ENCODE peak calls at places on chromosomes 2 and 18, in six cellular contexts. Y is tibial nerve, C is IMR-90, A is stomach, B is A549, W is body of pancreas. V is an unnamed sample.

GRCh38 chr2:46349115-46349547 is 51.9 kb downstream of the EPAS1 start:
- DNase-seq in Y (no peak), C (no peak), A (no peak), B (no peak), W (no peak), V (no peak)

GRCh38 chr2:240213226-240213475 is 72.7 kb upstream of the OTOS start:
- DNase-seq in Y (no peak), C (no peak), A (no peak), B (no peak), W (no peak), V (peak)

GRCh38 chr2:43524180-43524965 is 71.5 kb downstream of the THADA start:
- DNase-seq in Y (no peak), C (peak), A (no peak), B (peak), W (no peak), V (no peak)

GRCh38 chr18:5451871-5452270 is 91.9 kb downstream of the EPB41L3 start:
- DNase-seq in Y (no peak), C (no peak), A (no peak), B (no peak), W (no peak), V (no peak)

GRCh38 chr18:23718243-23718720 is 29.0 kb downstream of the LAMA3 start:
- DNase-seq in Y (no peak), C (peak), A (no peak), B (no peak), W (no peak), V (no peak)

GRCh38 chr18:10047237-10047636 is 133.4 kb downstream of the VAPA start:
- DNase-seq in Y (no peak), C (peak), A (no peak), B (no peak), W (no peak), V (peak)

GRCh38 chr2:74312913-74313312 is 30.3 kb downstream of the SLC4A5 start:
- DNase-seq in Y (no peak), C (no peak), A (no peak), B (no peak), W (no peak), V (no peak)

GRCh38 chr2:17309741-17310339 is 208.4 kb downstream of the RAD51AP2 start:
- DNase-seq in Y (no peak), C (peak), A (peak), B (peak), W (peak), V (no peak)

GRCh38 chr2:206863721-206864120 is 75.6 kb upstream of the CPO start:
- DNase-seq in Y (no peak), C (no peak), A (no peak), B (no peak), W (no peak), V (no peak)

GRCh38 chr18:22433960-22434359 is 16.2 kb upstream of the CTAGE1 start:
- DNase-seq in Y (no peak), C (peak), A (no peak), B (no peak), W (no peak), V (no peak)

GRCh38 chr2:72148975-72149555 is 1.4 kb upstream of the CYP26B1 start:
- DNase-seq in Y (peak), C (peak), A (peak), B (no peak), W (peak), V (no peak)

GRCh38 chr2:116809074-116809473 is 1005.4 kb upstream of the DDX18 start:
- DNase-seq in Y (no peak), C (no peak), A (no peak), B (no peak), W (no peak), V (no peak)

GRCh38 chr2:150097891-150098595 is 389.4 kb downstream of the RND3 start:
- DNase-seq in Y (no peak), C (peak), A (no peak), B (no peak), W (no peak), V (no peak)

GRCh38 chr2:38572167-38572566 is 30.6 kb downstream of the HNRNPLL start:
- DNase-seq in Y (no peak), C (peak), A (no peak), B (no peak), W (no peak), V (no peak)

GRCh38 chr2:89763581-89764485 is 1072.4 kb downstream of the RPIA start:
- DNase-seq in Y (peak), C (no peak), A (peak), B (no peak), W (peak), V (peak)

GRCh38 chr18:58315739-58316215 is 271.8 kb downstream of the NEDD4L start:
- DNase-seq in Y (no peak), C (no peak), A (no peak), B (no peak), W (peak), V (no peak)

GRCh38 chr18:58315041-58315440 is 271.0 kb downstream of the NEDD4L start:
- DNase-seq in Y (no peak), C (peak), A (no peak), B (no peak), W (no peak), V (no peak)

GRCh38 chr18:58313491-58314032 is 269.5 kb downstream of the NEDD4L start:
- DNase-seq in Y (no peak), C (no peak), A (peak), B (no peak), W (peak), V (no peak)

GRCh38 chr18:58316400-58316942 is 272.4 kb downstream of the NEDD4L start:
- DNase-seq in Y (no peak), C (no peak), A (no peak), B (no peak), W (no peak), V (no peak)

GRCh38 chr18:58314284-58314683 is 270.3 kb downstream of the NEDD4L start:
- DNase-seq in Y (peak), C (peak), A (peak), B (no peak), W (peak), V (peak)
- TF ChIP-seq POLR2A in Y (no peak), C (no peak), A (no peak), B (no peak), W (peak), V (no peak)

DNA sequence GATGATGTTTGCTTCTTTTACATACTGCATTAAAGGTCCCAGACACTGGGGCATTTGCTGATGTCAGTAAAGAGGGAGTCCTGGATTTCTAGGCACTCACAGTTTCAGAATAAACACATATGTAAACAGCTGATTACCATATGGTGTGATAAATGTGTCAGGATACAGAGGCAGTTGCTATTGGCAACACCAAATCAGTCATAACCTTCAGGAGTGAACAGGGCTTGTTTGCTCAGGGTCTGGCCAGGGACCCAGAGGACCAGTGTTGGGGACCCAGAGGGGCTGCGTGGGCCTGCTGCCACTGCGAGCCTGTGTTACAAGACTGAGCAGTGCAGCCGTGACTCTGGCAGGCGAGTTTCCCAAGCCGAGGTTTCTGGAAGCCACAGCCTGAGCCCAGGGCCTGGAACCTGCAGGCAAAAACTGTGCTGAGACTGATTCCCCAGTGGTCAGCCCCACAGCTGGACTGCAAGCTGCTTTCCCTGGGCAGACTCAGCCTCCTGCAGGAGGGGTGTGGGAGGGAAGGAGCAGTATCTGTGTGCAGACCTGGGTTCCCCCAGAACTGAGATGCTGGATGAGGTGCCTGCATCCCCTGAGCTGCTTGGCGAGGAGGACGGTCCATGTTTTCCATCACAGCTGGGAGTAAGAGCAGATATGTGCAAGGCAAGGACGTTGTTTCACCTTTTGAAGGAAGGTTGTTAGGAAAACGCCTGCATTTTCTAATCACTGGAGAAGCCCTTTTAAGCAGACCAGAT is 23.6 kb downstream of the ASAP2 start:
- DNase-seq in Y (no peak), C (peak), A (no peak), B (no peak), W (no peak), V (peak)
- H3K4me3 ChIP-seq in Y (no peak), C (no peak), A (no peak), B (no peak), W (no peak), V (no peak)

GRCh38 chr2:85753525-85754312 is at the start of gene ATOH8:
- DNase-seq in Y (peak), C (peak), A (peak), B (no peak), W (peak), V (peak)
- TF ChIP-seq POLR2A in Y (peak), C (peak), A (no peak), B (no peak), W (no peak), V (no peak)

DNA sequence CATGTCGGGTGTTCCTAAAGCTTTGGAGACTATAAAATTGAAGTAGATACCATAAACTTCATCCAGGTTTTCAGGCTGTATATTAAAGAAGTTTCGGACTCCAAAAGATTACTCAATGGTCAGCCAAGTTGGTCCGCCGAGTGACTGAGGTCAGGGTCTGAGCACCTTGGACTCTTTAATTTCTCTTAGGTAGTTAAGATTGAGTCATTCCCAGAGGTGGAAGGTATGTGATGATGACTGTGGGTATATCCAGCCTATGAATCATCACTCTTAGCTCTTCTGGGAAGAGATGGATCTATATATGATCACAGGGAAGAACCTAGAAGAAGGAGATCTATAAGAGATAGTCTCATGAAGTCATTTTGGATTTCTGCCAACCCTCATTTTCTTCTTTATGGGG is 3.3 kb downstream of the ITGA6 start:
- DNase-seq in Y (no peak), C (peak), A (no peak), B (no peak), W (no peak), V (no peak)
- H3K4me3 ChIP-seq in Y (peak), C (no peak), A (no peak), B (no peak), W (no peak), V (peak)

DNA sequence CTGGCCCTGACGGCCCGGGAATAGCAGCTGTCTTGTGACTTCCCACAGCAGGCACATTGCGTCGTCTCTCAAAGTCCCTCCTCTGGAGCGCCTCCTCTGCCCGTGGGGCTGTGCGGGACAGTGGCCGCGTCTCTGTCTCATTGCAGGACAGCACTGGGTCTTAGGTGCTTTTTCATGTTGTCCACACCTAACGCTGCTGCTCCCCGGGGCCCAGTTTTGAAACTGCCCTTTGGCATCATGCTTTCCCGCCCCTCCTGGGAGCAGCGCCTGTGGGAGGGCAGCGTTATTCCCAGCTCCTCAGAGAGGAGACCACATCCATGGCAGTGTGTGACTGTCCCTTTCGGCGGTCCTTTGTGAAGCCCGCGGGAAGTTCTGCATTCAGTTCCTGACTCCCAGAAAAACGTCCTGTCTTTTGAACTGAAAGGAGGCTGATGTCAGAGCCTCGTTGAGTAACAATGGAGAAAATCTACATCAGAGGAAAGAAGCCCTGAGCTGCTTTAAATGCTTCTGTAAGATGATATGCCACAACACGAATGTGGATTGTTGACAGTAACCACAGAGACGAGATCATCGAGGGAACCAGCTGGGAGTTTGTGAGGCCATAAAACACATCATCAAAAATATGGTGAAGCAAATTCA is 226.0 kb downstream of the FAM210A start:
- DNase-seq in Y (no peak), C (peak), A (no peak), B (no peak), W (no peak), V (peak)
- TF ChIP-seq POLR2A in Y (no peak), C (no peak), A (no peak), B (no peak), W (no peak), V (no peak)

GRCh38 chr2:20568501-20569463 is 82.1 kb downstream of the HS1BP3 start:
- DNase-seq in Y (no peak), C (no peak), A (no peak), B (no peak), W (no peak), V (no peak)
- H3K4me3 ChIP-seq in Y (no peak), C (no peak), A (no peak), B (no peak), W (no peak), V (no peak)

DNA sequence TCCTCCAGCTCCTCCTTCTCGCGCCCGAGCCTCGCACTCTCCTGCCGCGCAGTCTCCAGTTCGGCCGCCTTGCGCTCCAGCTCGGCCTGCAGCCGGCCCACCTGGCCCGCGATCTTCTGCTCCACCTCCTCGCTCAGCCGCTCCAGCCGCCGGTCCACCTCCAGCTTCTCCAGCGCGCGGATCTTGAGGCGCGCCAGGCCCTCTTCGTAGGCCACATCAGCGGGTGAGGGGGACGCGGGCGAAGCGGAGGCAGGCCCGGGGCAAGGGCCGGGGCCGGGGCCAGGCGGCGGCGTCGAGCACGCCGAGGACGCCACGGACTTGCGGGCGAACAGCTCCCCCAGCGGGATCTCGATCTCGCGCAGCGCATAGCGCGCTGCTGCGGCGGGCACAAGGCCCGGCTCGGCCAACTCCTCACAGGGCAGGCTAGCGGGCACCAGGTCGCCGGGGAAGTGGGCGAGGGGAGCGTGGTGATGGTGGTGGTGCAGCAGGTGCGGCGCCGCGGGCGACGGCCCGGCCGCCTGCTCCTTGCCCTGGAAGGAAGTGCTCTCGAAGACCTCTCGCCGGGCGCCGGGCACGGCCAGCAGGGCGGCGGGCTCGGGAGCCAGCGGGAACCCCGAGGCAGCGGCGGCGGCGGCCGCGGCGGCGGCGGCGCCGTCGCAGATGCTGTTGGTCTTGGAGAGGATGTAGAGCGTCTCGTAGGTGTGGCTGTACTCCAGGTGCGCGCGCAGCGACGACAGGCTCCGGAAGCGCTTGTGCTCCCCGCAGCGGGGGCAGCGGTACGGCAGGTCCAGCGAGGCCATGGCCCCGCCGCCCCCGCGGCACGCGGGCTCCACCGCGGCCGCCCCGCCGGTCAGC is 15.2 kb downstream of the FBXO41 start:
- DNase-seq in Y (no peak), C (peak), A (peak), B (peak), W (peak), V (no peak)
- TF ChIP-seq POLR2A in Y (no peak), C (no peak), A (no peak), B (no peak), W (no peak), V (no peak)

GRCh38 chr2:36360063-36360462 is 4.5 kb downstream of the CRIM1 start:
- DNase-seq in Y (no peak), C (no peak), A (no peak), B (no peak), W (no peak), V (no peak)
- H3K4me3 ChIP-seq in Y (no peak), C (peak), A (no peak), B (peak), W (no peak), V (no peak)

V was measured in suprapubic skin.